ENCODE peak calls at places on chromosomes 7 and 10, in ten cellular contexts. A is transverse colon, C is stomach, H is HCT116, X is HL-60, B is GM23338, U is GM12878, K is endothelial cell of umbilical vein, S is Panc1, W is K562. O is an unnamed sample.

GRCh38 chr7:8149222-8149621 is 112.7 kb downstream of the ICA1 start:
- DNase-seq in A (no peak), C (no peak), H (no peak), X (no peak), B (no peak), U (no peak), K (peak), S (no peak), W (no peak), O (no peak)

GRCh38 chr10:112622786-112623185 is 175.8 kb downstream of the VTI1A start:
- DNase-seq in A (no peak), C (no peak), H (no peak), X (no peak), B (no peak), U (no peak), K (no peak), S (no peak), W (no peak), O (no peak)

GRCh38 chr10:117609095-117609821 is 66.7 kb downstream of the EMX2 start:
- DNase-seq in A (no peak), C (peak), H (no peak), X (no peak), B (no peak), U (no peak), K (no peak), S (peak), W (no peak), O (no peak)

GRCh38 chr7:77765906-77766800 is 32.1 kb downstream of the TMEM60 start:
- DNase-seq in A (no peak), C (no peak), H (no peak), X (no peak), B (peak), U (no peak), K (no peak), S (no peak), W (no peak), O (no peak)

GRCh38 chr7:95405208-95405607 is 9.0 kb upstream of the PON3 start:
- DNase-seq in A (no peak), C (no peak), H (no peak), X (no peak), B (no peak), U (no peak), K (no peak), S (no peak), W (no peak), O (no peak)

GRCh38 chr10:35758086-35758485 is 116.0 kb upstream of the FZD8 start:
- DNase-seq in A (no peak), C (no peak), H (no peak), X (no peak), B (no peak), U (no peak), K (no peak), S (no peak), W (no peak), O (no peak)

GRCh38 chr7:20064974-20065862 is 152.0 kb downstream of the MACC1 start:
- DNase-seq in A (no peak), C (no peak), H (peak), X (no peak), B (no peak), U (peak), K (no peak), S (no peak), W (no peak), O (no peak)

GRCh38 chr10:63812491-63812890 is 291.3 kb downstream of the REEP3 start:
- DNase-seq in A (no peak), C (no peak), H (no peak), X (no peak), B (no peak), U (no peak), K (no peak), S (no peak), W (no peak), O (no peak)

GRCh38 chr10:84138478-84139125 is 707 bp upstream of the GHITM start:
- DNase-seq in A (peak), C (peak), H (no peak), X (no peak), B (peak), U (no peak), K (no peak), S (peak), W (peak), O (no peak)

GRCh38 chr7:110592557-110592956 is 498.4 kb upstream of the LRRN3 start:
- DNase-seq in A (no peak), C (no peak), H (no peak), X (no peak), B (no peak), U (no peak), K (no peak), S (no peak), W (no peak), O (no peak)

GRCh38 chr10:117537436-117537903 is 5.1 kb upstream of the EMX2 start:
- DNase-seq in A (no peak), C (no peak), H (no peak), X (no peak), B (peak), U (no peak), K (no peak), S (no peak), W (peak), O (no peak)

GRCh38 chr10:51369903-51370302 is 295.6 kb downstream of the PRKG1 start:
- DNase-seq in A (no peak), C (no peak), H (no peak), X (no peak), B (peak), U (no peak), K (no peak), S (no peak), W (no peak), O (no peak)

GRCh38 chr7:105454058-105454739 is 65.5 kb upstream of the SRPK2 start:
- DNase-seq in A (no peak), C (no peak), H (no peak), X (no peak), B (no peak), U (no peak), K (no peak), S (no peak), W (no peak), O (no peak)

GRCh38 chr10:14953452-14954000 is 370 bp downstream of the DCLRE1C start:
- DNase-seq in A (peak), C (peak), H (peak), X (no peak), B (peak), U (peak), K (peak), S (no peak), W (peak), O (peak)

GRCh38 chr10:19204239-19204917 is 155.8 kb downstream of the MALRD1 start:
- DNase-seq in A (no peak), C (no peak), H (no peak), X (no peak), B (no peak), U (no peak), K (no peak), S (no peak), W (no peak), O (no peak)

GRCh38 chr10:61904711-61905445 is 3.4 kb downstream of the ARID5B start:
- DNase-seq in A (peak), C (no peak), H (no peak), X (no peak), B (peak), U (peak), K (peak), S (peak), W (peak), O (no peak)

GRCh38 chr7:55873765-55874164 is 11.2 kb upstream of the SEPTIN14 start:
- DNase-seq in A (no peak), C (no peak), H (no peak), X (no peak), B (no peak), U (no peak), K (no peak), S (no peak), W (no peak), O (no peak)

GRCh38 chr10:113227045-113227444 is 277.0 kb downstream of the TCF7L2 start:
- DNase-seq in A (no peak), C (no peak), H (no peak), X (no peak), B (no peak), U (no peak), K (no peak), S (no peak), W (no peak), O (no peak)

GRCh38 chr10:27719052-27719451 is 26.6 kb downstream of the MKX start:
- DNase-seq in A (no peak), C (no peak), H (no peak), X (no peak), B (no peak), U (no peak), K (no peak), S (no peak), W (no peak), O (no peak)

GRCh38 chr10:97759157-97759980 is 12.4 kb downstream of the SFRP5 start:
- DNase-seq in A (peak), C (peak), H (peak), X (no peak), B (peak), U (no peak), K (peak), S (peak), W (peak), O (peak)

GRCh38 chr10:132811891-132812481 is 26.0 kb upstream of the NKX6-2 start:
- DNase-seq in A (peak), C (peak), H (no peak), X (no peak), B (no peak), U (no peak), K (no peak), S (no peak), W (no peak), O (no peak)

GRCh38 chr10:102120987-102121738 is 995 bp upstream of the LDB1 start:
- DNase-seq in A (peak), C (peak), H (no peak), X (no peak), B (peak), U (no peak), K (no peak), S (no peak), W (peak), O (peak)

GRCh38 chr7:134741901-134742635 is 37.4 kb upstream of the CALD1 start:
- DNase-seq in A (no peak), C (no peak), H (no peak), X (no peak), B (peak), U (no peak), K (peak), S (no peak), W (no peak), O (no peak)

GRCh38 chr7:91212592-91212991 is 51.6 kb upstream of the FZD1 start:
- DNase-seq in A (no peak), C (no peak), H (no peak), X (no peak), B (no peak), U (no peak), K (no peak), S (no peak), W (no peak), O (no peak)

GRCh38 chr7:372939-373791 is 83.2 kb downstream of the FOXL3 start:
- DNase-seq in A (peak), C (peak), H (no peak), X (no peak), B (no peak), U (no peak), K (no peak), S (no peak), W (no peak), O (no peak)

DNA sequence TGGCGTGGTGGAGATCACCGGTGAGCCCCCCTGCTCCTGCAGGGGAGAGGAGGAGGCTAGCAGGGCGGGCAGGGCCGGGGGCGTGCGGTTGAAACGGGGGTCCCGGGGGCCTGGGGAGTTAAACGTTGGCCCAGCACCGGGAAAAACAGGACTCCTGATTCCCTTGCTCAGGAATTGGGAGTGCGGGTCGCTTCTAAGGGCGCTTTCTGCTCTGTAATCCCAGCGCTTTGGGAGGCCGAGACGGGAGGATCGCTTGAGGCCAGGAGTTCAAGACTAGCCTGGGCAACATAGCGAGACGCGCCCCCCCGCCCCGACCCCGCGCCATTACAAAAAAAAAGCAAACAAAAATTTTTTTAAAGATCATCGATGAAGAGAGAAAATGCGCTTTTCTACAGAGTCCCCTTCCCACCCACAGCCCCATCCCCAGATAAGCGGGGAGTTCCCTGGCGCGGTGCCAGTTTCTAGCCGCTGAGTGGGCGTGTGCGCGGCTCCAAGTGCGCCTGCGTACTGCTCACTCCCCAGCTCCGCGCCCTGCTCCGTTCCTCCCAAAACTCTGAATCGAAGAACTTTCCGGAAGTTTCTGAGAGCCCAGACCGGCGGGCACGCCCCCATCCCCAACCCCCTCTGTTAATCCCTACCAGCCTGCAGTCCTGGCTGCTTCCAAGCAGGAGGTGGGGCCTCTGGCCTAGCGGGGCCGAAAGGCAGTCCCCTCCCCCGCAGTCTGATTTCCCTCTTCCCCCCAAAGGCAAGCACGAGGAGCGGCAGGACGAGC is 770 bp downstream of the HSPB1 start:
- DNase-seq in A (peak), C (peak), H (peak), X (peak), B (peak), U (peak), K (peak), S (no peak), W (peak), O (peak)
- H3K4me3 ChIP-seq in A (peak), C (peak), H (peak), X (peak), B (peak), U (peak), K (peak), S (peak), W (peak), O (peak)

DNA sequence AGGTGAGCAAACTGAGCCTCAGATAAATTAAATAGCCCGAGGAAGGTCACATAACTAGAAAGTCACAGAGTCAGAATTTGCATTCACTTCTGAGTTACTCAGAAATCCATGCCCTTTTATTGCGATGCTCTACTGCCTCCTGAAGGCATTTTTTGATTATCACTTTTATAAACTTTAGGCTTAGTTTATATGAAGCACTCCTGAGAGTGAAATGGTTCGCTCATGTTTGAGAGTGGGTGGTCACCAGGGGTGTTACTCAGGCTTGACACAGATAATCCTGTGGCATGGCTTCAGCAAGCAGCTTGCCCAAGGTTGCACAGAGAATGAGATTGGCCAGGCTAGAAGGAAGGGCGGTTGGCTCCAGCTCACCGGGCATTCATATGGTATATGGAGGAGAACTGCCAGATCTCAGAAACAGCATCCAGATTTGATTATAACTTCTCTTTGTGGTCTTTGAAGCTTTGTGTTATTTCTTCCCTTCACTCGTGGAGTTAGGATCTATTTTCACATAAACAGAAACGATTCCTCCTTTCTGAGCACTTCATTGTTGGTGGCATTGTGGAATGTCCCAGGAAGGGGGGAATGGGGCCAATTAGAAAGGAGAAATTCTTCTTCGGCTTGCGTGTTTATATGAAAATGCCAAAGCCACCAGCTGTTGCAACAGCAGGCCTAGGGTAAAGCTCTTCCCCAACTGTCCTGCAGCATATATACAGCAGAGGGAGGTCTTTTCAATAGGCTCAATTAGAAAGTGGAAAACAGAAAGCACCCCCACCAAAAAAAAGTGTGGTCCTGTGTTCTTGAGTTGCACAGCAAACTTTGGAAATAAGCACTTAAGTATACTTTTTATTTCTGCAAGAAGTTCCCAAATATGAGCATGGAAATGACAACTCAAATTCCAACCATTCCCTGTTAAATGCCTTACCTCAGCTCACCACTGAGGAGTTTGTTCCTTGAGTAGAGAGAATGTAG is 628.8 kb downstream of the SUGCT start:
- DNase-seq in A (no peak), C (no peak), H (no peak), X (no peak), B (no peak), U (no peak), K (no peak), S (no peak), W (no peak), O (no peak)
- TF ChIP-seq CTCF in A (no peak), C (no peak), H (peak), X (no peak), B (peak), U (no peak), K (no peak), S (no peak), W (no peak), O (no peak)

GRCh38 chr7:141262101-141262819 is 188.4 kb downstream of the TMEM178B start:
- DNase-seq in A (no peak), C (no peak), H (no peak), X (no peak), B (peak), U (no peak), K (no peak), S (no peak), W (no peak), O (no peak)
- TF ChIP-seq POLR2AphosphoS5 in A (no peak), C (no peak), H (no peak), X (no peak), B (no peak), U (no peak), K (no peak), S (no peak), W (no peak), O (no peak)

GRCh38 chr7:128910569-128910945 is at the start of gene KCP:
- DNase-seq in A (no peak), C (no peak), H (no peak), X (no peak), B (no peak), U (no peak), K (no peak), S (no peak), W (no peak), O (no peak)
- H3K4me3 ChIP-seq in A (peak), C (peak), H (no peak), X (no peak), B (peak), U (no peak), K (no peak), S (no peak), W (no peak), O (peak)